ENCODE peak calls at places on chromosomes 7 and 10, in ten cellular contexts. C is activated CD8-positive, alpha-beta memory T cell treated with anti-CD3 and anti-CD28 coated beads, Interleukin-2, amount 50 U/mL, for 4 hours; M is tibial artery; Z is NCI-H2081; Y is activated naive CD4-positive, alpha-beta T cell treated with Interleukin-2 at 50 U/mL for 16 hours; R is GM10248; X is MM.1S; P is CD4-positive, alpha-beta T cell; Q is astrocyte of the spinal cord; N is A172. U is an unnamed sample.

GRCh38 chr7:104805449-104806317 is 208.3 kb upstream of the KMT2E start:
- DNase-seq in C (no peak), M (no peak), Z (peak; percentile 24), Y (no peak), R (no peak), X (no peak), P (no peak), Q (no peak), N (no peak), U (no peak)

GRCh38 chr7:5255832-5256231 is 26.9 kb upstream of the SLC29A4 start:
- DNase-seq in C (no peak), M (no peak), Z (no peak), Y (no peak), R (no peak), X (no peak), P (no peak), Q (no peak), N (no peak), U (no peak)

GRCh38 chr10:131689486-131689885 is 211.3 kb upstream of the PPP2R2D start:
- DNase-seq in C (no peak), M (no peak), Z (no peak), Y (no peak), R (no peak), X (no peak), P (no peak), Q (no peak), N (no peak), U (no peak)

GRCh38 chr10:79180619-79181221 is 112.0 kb downstream of the ZMIZ1 start:
- DNase-seq in C (no peak), M (no peak), Z (no peak), Y (no peak), R (no peak), X (no peak), P (no peak), Q (no peak), N (no peak), U (no peak)

GRCh38 chr10:6141296-6142151 is 52.7 kb downstream of the RBM17 start:
- DNase-seq in C (no peak), M (peak; percentile 66), Z (no peak), Y (peak; percentile 56), R (peak; percentile 78), X (peak; percentile 48), P (no peak), Q (peak; percentile 87), N (peak; percentile 79), U (peak; percentile 67)

GRCh38 chr10:113221756-113222168 is 271.7 kb downstream of the TCF7L2 start:
- DNase-seq in C (no peak), M (no peak), Z (no peak), Y (no peak), R (no peak), X (no peak), P (no peak), Q (peak; percentile 15), N (peak; percentile 93), U (no peak)

GRCh38 chr7:100119701-100120517 is 475 bp downstream of the CNPY4 start:
- DNase-seq in C (peak; percentile 61), M (peak; percentile 78), Z (peak; percentile 66), Y (peak; percentile 76), R (peak; percentile 79), X (peak; percentile 46), P (peak; percentile 61), Q (peak; percentile 67), N (peak; percentile 63), U (peak; percentile 70)

GRCh38 chr10:17647316-17647715 is 3.4 kb downstream of the STAM start:
- DNase-seq in C (no peak), M (peak; percentile 26), Z (no peak), Y (no peak), R (no peak), X (no peak), P (no peak), Q (no peak), N (no peak), U (no peak)

GRCh38 chr10:29055091-29055490 is 233.8 kb upstream of the LYZL1 start:
- DNase-seq in C (no peak), M (no peak), Z (no peak), Y (no peak), R (no peak), X (no peak), P (no peak), Q (no peak), N (no peak), U (no peak)

GRCh38 chr7:43721193-43721806 is 8.0 kb downstream of the COA1 start:
- DNase-seq in C (no peak), M (no peak), Z (peak; percentile 53), Y (no peak), R (no peak), X (peak; percentile 71), P (no peak), Q (peak; percentile 75), N (peak; percentile 62), U (peak; percentile 64)

GRCh38 chr10:22251751-22252285 is 34.0 kb upstream of the EBLN1 start:
- DNase-seq in C (peak; percentile 70), M (peak; percentile 67), Z (no peak), Y (peak; percentile 78), R (peak; percentile 73), X (peak; percentile 64), P (peak; percentile 64), Q (peak; percentile 66), N (no peak), U (peak; percentile 42)

GRCh38 chr10:102675887-102676616 is 31.8 kb downstream of the TRIM8 start:
- DNase-seq in C (no peak), M (no peak), Z (no peak), Y (no peak), R (peak; percentile 56), X (peak; percentile 51), P (no peak), Q (peak; percentile 95), N (peak; percentile 66), U (peak; percentile 91)

GRCh38 chr7:138882249-138882648 is 84.3 kb upstream of the ATP6V0A4 start:
- DNase-seq in C (no peak), M (no peak), Z (no peak), Y (no peak), R (no peak), X (no peak), P (no peak), Q (no peak), N (no peak), U (no peak)

GRCh38 chr7:134394046-134394445 is 64.9 kb downstream of the AKR1B1 start:
- DNase-seq in C (no peak), M (no peak), Z (no peak), Y (no peak), R (no peak), X (no peak), P (no peak), Q (no peak), N (peak; percentile 10), U (no peak)

GRCh38 chr7:155531686-155532085 is 14.7 kb downstream of the CNPY1 start:
- DNase-seq in C (no peak), M (peak; percentile 14), Z (no peak), Y (no peak), R (no peak), X (no peak), P (no peak), Q (no peak), N (no peak), U (no peak)

GRCh38 chr7:46527360-46527759 is 606.3 kb upstream of the IGFBP3 start:
- DNase-seq in C (no peak), M (no peak), Z (no peak), Y (no peak), R (no peak), X (no peak), P (no peak), Q (no peak), N (no peak), U (no peak)

GRCh38 chr10:80275756-80276155 is 13.7 kb downstream of the MAT1A start:
- DNase-seq in C (no peak), M (no peak), Z (no peak), Y (no peak), R (no peak), X (no peak), P (no peak), Q (no peak), N (no peak), U (no peak)

GRCh38 chr10:100014129-100014762 is 4.5 kb upstream of the DNMBP start:
- DNase-seq in C (no peak), M (no peak), Z (peak; percentile 1), Y (no peak), R (peak; percentile 67), X (peak; percentile 71), P (no peak), Q (no peak), N (no peak), U (no peak)

GRCh38 chr10:96370575-96371157 is 11.9 kb upstream of the OPALIN start:
- DNase-seq in C (peak; percentile 43), M (no peak), Z (peak; percentile 18), Y (peak; percentile 53), R (peak; percentile 80), X (peak; percentile 49), P (peak; percentile 30), Q (peak; percentile 32), N (peak; percentile 60), U (peak; percentile 75)

GRCh38 chr7:36573066-36573465 is 151.2 kb downstream of the AOAH start:
- DNase-seq in C (no peak), M (no peak), Z (no peak), Y (no peak), R (no peak), X (no peak), P (no peak), Q (no peak), N (no peak), U (no peak)

GRCh38 chr7:54859545-54859944 is 100.5 kb upstream of the SEC61G start:
- DNase-seq in C (no peak), M (no peak), Z (no peak), Y (no peak), R (no peak), X (no peak), P (no peak), Q (no peak), N (no peak), U (no peak)

GRCh38 chr10:1662361-1663025 is 74.8 kb downstream of the ADARB2 start:
- DNase-seq in C (no peak), M (no peak), Z (no peak), Y (no peak), R (no peak), X (no peak), P (no peak), Q (no peak), N (no peak), U (no peak)

GRCh38 chr10:100826983-100827818 is 81.8 kb downstream of the PAX2 start:
- DNase-seq in C (peak; percentile 27), M (no peak), Z (peak; percentile 21), Y (peak; percentile 26), R (peak; percentile 60), X (no peak), P (no peak), Q (no peak), N (no peak), U (no peak)

GRCh38 chr7:37273891-37274290 is 174.8 kb downstream of the ELMO1 start:
- DNase-seq in C (no peak), M (no peak), Z (no peak), Y (no peak), R (no peak), X (no peak), P (no peak), Q (no peak), N (no peak), U (no peak)

GRCh38 chr10:526651-527312 is 162.7 kb downstream of the DIP2C start:
- DNase-seq in C (no peak), M (no peak), Z (no peak), Y (no peak), R (no peak), X (no peak), P (no peak), Q (no peak), N (no peak), U (no peak)

GRCh38 chr7:129853661-129854268 is 99.0 kb downstream of the UBE2H start:
- DNase-seq in C (no peak), M (no peak), Z (no peak), Y (no peak), R (no peak), X (no peak), P (no peak), Q (peak; percentile 36), N (peak; percentile 41), U (no peak)

GRCh38 chr7:57211428-57212100 is 79.3 kb upstream of the ZNF479 start:
- DNase-seq in C (no peak), M (no peak), Z (no peak), Y (no peak), R (no peak), X (no peak), P (no peak), Q (no peak), N (no peak), U (no peak)

GRCh38 chr10:114541081-114541833 is 116.8 kb downstream of the ABLIM1 start:
- DNase-seq in C (peak; percentile 70), M (peak; percentile 85), Z (no peak), Y (peak; percentile 69), R (no peak), X (no peak), P (peak; percentile 62), Q (peak; percentile 89), N (no peak), U (no peak)